ENCODE peak calls at places on chromosomes 6 and 20, in eight cellular contexts. R, O, J, E, L, U, A and P are unnamed samples.

GRCh38 chr20:60057866-60058807 is 99.9 kb downstream of the CDH26 start:
- DNase-seq in R (peak), O (peak), J (no peak), E (peak), L (no peak), U (no peak), A (peak), P (peak)

GRCh38 chr20:49281059-49281912 is 3.4 kb upstream of the ZNFX1 start:
- DNase-seq in R (no peak), O (no peak), J (no peak), E (no peak), L (peak), U (no peak), A (peak), P (peak)

GRCh38 chr6:113068569-113068968 is 721.4 kb downstream of the RFPL4B start:
- DNase-seq in R (no peak), O (no peak), J (no peak), E (no peak), L (no peak), U (no peak), A (no peak), P (no peak)

GRCh38 chr20:12047838-12048432 is 130.2 kb downstream of the BTBD3 start:
- DNase-seq in R (no peak), O (no peak), J (no peak), E (no peak), L (peak), U (no peak), A (no peak), P (no peak)

GRCh38 chr20:46688151-46689081 is 828 bp downstream of the TP53RK start:
- DNase-seq in R (no peak), O (peak), J (no peak), E (no peak), L (peak), U (no peak), A (peak), P (no peak)

GRCh38 chr6:41709375-41709774 is 26.0 kb downstream of the TFEB start:
- DNase-seq in R (no peak), O (no peak), J (no peak), E (no peak), L (no peak), U (no peak), A (no peak), P (no peak)

GRCh38 chr6:42367353-42368011 is 84.2 kb downstream of the TRERF1 start:
- DNase-seq in R (no peak), O (no peak), J (no peak), E (peak), L (no peak), U (no peak), A (peak), P (peak)

GRCh38 chr6:116096979-116097816 is 3.5 kb upstream of the NT5DC1 start:
- DNase-seq in R (no peak), O (no peak), J (peak), E (no peak), L (no peak), U (no peak), A (no peak), P (no peak)

GRCh38 chr20:25195962-25196700 is 619 bp downstream of the ENTPD6 start:
- DNase-seq in R (peak), O (no peak), J (no peak), E (peak), L (no peak), U (no peak), A (no peak), P (no peak)

GRCh38 chr20:58987790-58988564 is 6.9 kb downstream of the NELFCD start:
- DNase-seq in R (no peak), O (peak), J (no peak), E (no peak), L (no peak), U (no peak), A (peak), P (no peak)

GRCh38 chr6:101083533-101084172 is 202.5 kb upstream of the ASCC3 start:
- DNase-seq in R (no peak), O (no peak), J (no peak), E (no peak), L (no peak), U (peak), A (no peak), P (no peak)

GRCh38 chr6:17640477-17640917 is 40.4 kb downstream of the FAM8A1 start:
- DNase-seq in R (no peak), O (no peak), J (no peak), E (no peak), L (no peak), U (no peak), A (no peak), P (peak)

GRCh38 chr6:160992323-160993314 is 1.1 kb downstream of the MAP3K4 start:
- DNase-seq in R (peak), O (no peak), J (peak), E (peak), L (peak), U (peak), A (peak), P (peak)

GRCh38 chr6:149082320-149082719 is 235.2 kb upstream of the TAB2 start:
- DNase-seq in R (peak), O (peak), J (peak), E (peak), L (peak), U (peak), A (peak), P (peak)

GRCh38 chr6:148818939-148819575 is 72.2 kb downstream of the UST start:
- DNase-seq in R (no peak), O (no peak), J (no peak), E (no peak), L (no peak), U (no peak), A (no peak), P (no peak)

GRCh38 chr20:58722877-58723627 is 30.5 kb downstream of the NPEPL1 start:
- DNase-seq in R (peak), O (peak), J (no peak), E (no peak), L (no peak), U (no peak), A (no peak), P (no peak)

GRCh38 chr6:113120214-113120576 is 737.0 kb upstream of the MARCKS start:
- DNase-seq in R (no peak), O (no peak), J (no peak), E (no peak), L (no peak), U (no peak), A (no peak), P (peak)

GRCh38 chr6:57259064-57259463 is 37.0 kb upstream of the RAB23 start:
- DNase-seq in R (no peak), O (no peak), J (no peak), E (no peak), L (no peak), U (no peak), A (no peak), P (no peak)

DNA sequence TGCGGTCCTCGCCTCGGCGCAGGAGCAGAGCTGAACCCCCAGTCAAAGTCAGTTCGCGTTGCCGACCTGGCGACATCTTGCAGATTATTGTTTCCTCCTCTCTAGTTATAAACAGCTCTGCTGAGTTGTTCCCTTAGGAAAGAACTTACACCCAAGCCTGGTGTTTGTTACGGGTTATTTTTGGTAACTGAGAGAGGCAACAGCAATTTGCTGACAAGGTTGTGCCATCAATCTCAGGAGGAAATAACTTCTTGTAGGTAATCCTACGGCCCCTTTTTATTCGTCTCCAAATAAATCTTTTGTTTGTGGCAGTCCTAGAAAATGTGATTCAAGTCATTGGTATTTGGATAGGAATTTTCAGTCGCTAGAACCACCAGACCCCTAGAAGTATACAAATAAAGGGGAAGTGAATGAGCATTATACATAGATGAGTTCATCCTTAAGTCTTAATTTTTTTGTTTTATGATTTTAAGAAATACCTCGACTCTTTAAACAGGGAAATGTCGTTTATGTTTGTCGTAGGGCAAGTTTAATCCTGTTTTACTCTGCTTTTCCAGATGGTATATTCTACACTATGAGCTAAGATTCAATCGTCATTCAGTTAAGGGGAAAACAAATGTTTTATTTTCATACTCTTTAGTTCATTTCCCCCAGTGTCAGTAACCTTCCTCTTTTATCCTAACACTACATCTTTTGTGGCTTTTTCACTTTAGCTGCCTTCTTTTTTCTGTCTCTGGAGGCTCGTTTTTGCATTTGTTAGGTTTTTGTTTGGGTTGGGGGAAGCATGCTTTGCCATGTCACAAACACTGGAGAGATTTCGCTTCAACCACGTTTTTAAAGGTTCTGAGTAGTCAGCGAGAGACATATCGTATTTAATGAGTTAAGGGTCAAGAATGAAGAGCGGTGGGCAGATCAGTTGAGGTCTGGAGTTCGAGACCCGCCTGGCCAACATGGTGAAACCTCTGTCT is 1.2 kb downstream of the PM20D2 start:
- DNase-seq in R (no peak), O (no peak), J (no peak), E (no peak), L (peak), U (no peak), A (peak), P (no peak)
- TF ChIP-seq POLR2AphosphoS5 in R (no peak), O (peak), J (no peak), E (peak), L (no peak), U (no peak), A (no peak), P (no peak)

GRCh38 chr20:63253065-63253437 is 1.2 kb downstream of the NKAIN4 start:
- DNase-seq in R (no peak), O (no peak), J (no peak), E (no peak), L (no peak), U (no peak), A (no peak), P (no peak)
- H3K4me3 ChIP-seq in R (peak), O (peak), J (no peak), E (no peak), L (no peak), U (no peak), A (no peak), P (no peak)

GRCh38 chr6:89468998-89469397 is 36.0 kb downstream of the ANKRD6 start:
- DNase-seq in R (no peak), O (no peak), J (no peak), E (no peak), L (no peak), U (no peak), A (no peak), P (no peak)
- TF ChIP-seq POLR2AphosphoS5 in R (no peak), O (no peak), J (no peak), E (no peak), L (no peak), U (no peak), A (no peak), P (no peak)

GRCh38 chr20:63553933-63554290 is at the start of gene FNDC11:
- DNase-seq in R (peak), O (no peak), J (peak), E (peak), L (no peak), U (no peak), A (peak), P (no peak)
- H3K4me3 ChIP-seq in R (peak), O (peak), J (peak), E (peak), L (peak), U (peak), A (peak), P (no peak)

GRCh38 chr20:39165099-39165498 is 203.0 kb downstream of the DHX35 start:
- DNase-seq in R (peak), O (no peak), J (no peak), E (no peak), L (no peak), U (no peak), A (no peak), P (no peak)
- TF ChIP-seq POLR2AphosphoS5 in R (no peak), O (no peak), J (no peak), E (no peak), L (no peak), U (no peak), A (no peak), P (no peak)

GRCh38 chr6:138544521-138544920 is 45.2 kb upstream of the NHSL1 start:
- DNase-seq in R (no peak), O (no peak), J (no peak), E (no peak), L (peak), U (no peak), A (no peak), P (no peak)
- H3K4me3 ChIP-seq in R (no peak), O (no peak), J (no peak), E (no peak), L (peak), U (no peak), A (no peak), P (no peak)

DNA sequence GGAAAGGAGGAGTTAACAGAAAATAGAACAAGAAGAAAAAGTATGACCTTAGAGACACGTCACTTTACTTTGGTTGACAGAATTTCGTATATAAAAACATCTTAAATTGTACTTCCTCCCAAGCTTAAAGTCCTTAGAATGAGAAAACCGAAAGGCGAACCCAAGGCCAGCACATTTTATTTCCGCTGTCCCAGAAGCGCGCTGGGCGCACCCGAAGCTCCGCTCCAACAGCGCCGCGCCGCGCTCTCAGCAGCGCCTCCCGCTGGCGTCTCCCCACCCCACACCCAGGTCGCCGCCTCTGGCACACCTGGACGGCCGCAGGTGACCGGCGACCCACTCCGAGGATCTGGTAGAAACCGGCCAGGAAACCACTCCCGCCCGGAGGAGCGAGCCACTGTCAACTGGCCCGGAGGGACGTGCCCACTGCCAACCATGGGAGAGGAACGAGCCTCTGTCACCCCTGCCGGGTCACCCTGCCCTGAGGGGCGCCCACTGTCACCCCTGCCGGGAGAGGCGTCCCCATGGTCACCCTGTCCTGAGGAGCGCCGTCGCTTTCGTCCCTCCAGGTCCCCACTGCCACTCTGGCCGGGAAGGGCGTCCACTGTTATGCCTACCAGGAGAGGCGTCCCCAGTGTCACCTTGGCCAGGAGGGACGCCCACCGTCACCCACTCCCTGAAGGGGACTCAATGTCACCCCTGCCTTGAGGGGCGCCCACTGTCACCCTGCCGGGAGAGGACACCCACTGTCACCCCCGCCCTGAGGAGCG is 824 bp downstream of the MPC1 start:
- DNase-seq in R (peak), O (peak), J (peak), E (peak), L (peak), U (no peak), A (peak), P (peak)
- TF ChIP-seq POLR2AphosphoS5 in R (no peak), O (peak), J (no peak), E (peak), L (no peak), U (no peak), A (peak), P (peak)